ENCODE peak calls at places on chromosomes 3 and 15, in five cellular contexts. Z is mammary epithelial cell, Q is foreskin fibroblast, G is fibroblast of the aortic adventitia, E is B cell. R is an unnamed sample.

GRCh38 chr15:84926491-84927220 is 42.2 kb downstream of the SLC28A1 start:
- DNase-seq in Z (no peak), Q (no peak), G (no peak), E (no peak), R (no peak)

GRCh38 chr15:85583404-85584390 is 203.3 kb downstream of the AKAP13 start:
- DNase-seq in Z (peak), Q (peak), G (peak), E (peak), R (peak)

GRCh38 chr3:49158108-49158709 is 7.9 kb downstream of the CCDC71 start:
- DNase-seq in Z (no peak), Q (no peak), G (peak), E (peak), R (no peak)

GRCh38 chr3:195895900-195896360 is 12.4 kb downstream of the TNK2 start:
- DNase-seq in Z (peak), Q (no peak), G (no peak), E (peak), R (peak)

GRCh38 chr15:48096813-48097212 is 24.0 kb upstream of the SLC24A5 start:
- DNase-seq in Z (peak), Q (peak), G (peak), E (no peak), R (no peak)

GRCh38 chr15:98674336-98674735 is 26.0 kb downstream of the IGF1R start:
- DNase-seq in Z (no peak), Q (no peak), G (peak), E (no peak), R (no peak)

GRCh38 chr3:189530822-189531221 is 100.4 kb upstream of the TP63 start:
- DNase-seq in Z (peak), Q (no peak), G (peak), E (no peak), R (no peak)

GRCh38 chr15:101463265-101463664 is 26.2 kb downstream of the PCSK6 start:
- DNase-seq in Z (no peak), Q (no peak), G (no peak), E (no peak), R (no peak)

GRCh38 chr3:45582407-45582806 is 12.1 kb upstream of the LIMD1 start:
- DNase-seq in Z (peak), Q (peak), G (peak), E (no peak), R (no peak)

GRCh38 chr3:9501226-9501625 is 52.4 kb downstream of the LHFPL4 start:
- DNase-seq in Z (no peak), Q (no peak), G (no peak), E (no peak), R (no peak)

GRCh38 chr3:16071246-16071645 is 103.2 kb upstream of the GALNT15 start:
- DNase-seq in Z (peak), Q (no peak), G (no peak), E (no peak), R (no peak)

GRCh38 chr15:63288778-63289378 is 11.5 kb downstream of the APH1B start:
- DNase-seq in Z (peak), Q (peak), G (peak), E (peak), R (peak)

GRCh38 chr15:63288342-63288741 is 10.9 kb downstream of the APH1B start:
- DNase-seq in Z (no peak), Q (no peak), G (no peak), E (no peak), R (no peak)

GRCh38 chr15:63283126-63283525 is 5.7 kb downstream of the APH1B start:
- DNase-seq in Z (no peak), Q (no peak), G (no peak), E (no peak), R (no peak)

GRCh38 chr15:63284379-63284778 is 7.0 kb downstream of the APH1B start:
- DNase-seq in Z (no peak), Q (no peak), G (no peak), E (no peak), R (no peak)

DNA sequence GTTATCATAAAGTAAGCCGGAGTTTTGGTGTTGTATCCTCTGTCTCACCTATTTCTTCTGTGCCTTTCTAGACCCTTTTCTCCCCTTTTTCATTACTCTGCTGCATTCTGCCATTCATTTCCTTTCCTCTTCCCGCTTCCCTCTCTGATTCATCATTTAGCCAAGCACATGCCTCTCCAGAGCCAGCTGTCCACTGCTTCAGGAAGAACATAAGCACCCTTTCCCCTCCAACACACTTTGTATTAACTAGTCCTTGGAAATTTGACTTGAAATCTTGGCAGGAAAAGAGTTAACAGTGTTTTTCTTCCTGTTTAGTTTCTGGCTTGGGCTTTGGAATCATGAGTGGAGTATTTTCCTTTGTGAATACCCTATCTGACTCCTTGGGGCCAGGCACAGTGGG is 9.7 kb downstream of the APH1B start:
- DNase-seq in Z (no peak), Q (no peak), G (peak), E (no peak), R (no peak)
- TF ChIP-seq CTCF in Z (no peak), Q (no peak), G (no peak), E (no peak), R (no peak)

DNA sequence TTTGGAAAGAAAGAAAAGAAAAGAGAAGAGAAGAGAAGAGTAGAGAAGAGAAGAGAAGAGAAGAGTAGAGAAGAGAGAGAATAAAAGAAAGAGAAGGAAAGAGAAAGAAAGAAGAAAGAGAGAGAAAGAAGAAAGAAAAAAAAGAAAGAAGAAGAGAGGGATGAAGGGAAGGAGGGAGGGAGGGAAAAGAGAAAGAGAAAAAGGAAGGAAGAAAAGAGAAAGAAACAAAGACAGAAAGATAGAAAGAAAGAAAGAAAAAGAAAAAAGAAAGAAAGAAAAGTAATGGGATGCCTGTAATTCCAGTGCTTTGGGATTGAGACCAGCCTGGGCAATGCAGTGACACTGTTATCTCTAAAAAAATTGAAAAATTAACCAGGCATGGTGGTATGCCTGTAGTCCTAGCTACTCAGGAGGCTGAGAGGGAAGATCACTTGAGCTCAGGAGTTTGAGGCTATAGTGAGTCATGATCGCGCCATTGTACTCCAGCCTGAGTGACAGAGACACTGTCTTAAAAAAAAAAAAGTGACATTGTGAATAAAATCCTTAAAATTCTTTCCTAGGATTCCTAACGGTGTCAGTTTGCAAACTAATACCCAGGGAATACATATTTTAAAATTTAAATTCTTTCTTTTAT is 1.7 kb downstream of the RASL12 start:
- DNase-seq in Z (no peak), Q (no peak), G (peak), E (no peak), R (no peak)
- TF ChIP-seq CTCF in Z (no peak), Q (no peak), G (no peak), E (peak), R (no peak)

DNA sequence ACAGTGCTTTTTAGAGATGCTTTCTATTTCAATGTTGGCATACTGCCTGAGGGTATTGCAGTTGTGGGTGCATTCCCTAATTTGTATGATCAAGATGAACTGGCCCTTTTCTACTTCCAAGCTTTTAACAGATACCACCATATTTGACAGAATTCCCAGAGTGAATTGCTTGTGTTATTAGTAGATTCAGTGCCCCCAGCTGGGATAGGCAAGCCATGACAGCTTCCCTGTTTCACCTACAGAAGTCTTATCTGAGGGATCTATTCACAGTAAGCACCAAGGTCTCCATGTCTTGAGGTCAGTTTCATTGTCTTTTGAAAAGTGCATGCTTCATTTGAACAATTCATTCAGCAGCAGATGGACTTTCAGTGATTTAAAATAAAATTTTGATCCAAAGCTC is 68.8 kb upstream of the GOLGA6B start:
- DNase-seq in Z (peak), Q (no peak), G (peak), E (no peak), R (no peak)
- TF ChIP-seq CTCF in Z (peak), Q (peak), G (peak), E (no peak), R (no peak)

GRCh38 chr3:128464188-128464587 is 2.5 kb downstream of the DNAJB8 start:
- DNase-seq in Z (no peak), Q (no peak), G (no peak), E (no peak), R (no peak)
- TF ChIP-seq CTCF in Z (no peak), Q (no peak), G (no peak), E (no peak), R (no peak)

GRCh38 chr15:66019377-66019776 is 150.1 kb downstream of the RAB11A start:
- DNase-seq in Z (no peak), Q (no peak), G (no peak), E (no peak), R (no peak)
- TF ChIP-seq CTCF in Z (no peak), Q (no peak), G (no peak), E (no peak), R (no peak)

DNA sequence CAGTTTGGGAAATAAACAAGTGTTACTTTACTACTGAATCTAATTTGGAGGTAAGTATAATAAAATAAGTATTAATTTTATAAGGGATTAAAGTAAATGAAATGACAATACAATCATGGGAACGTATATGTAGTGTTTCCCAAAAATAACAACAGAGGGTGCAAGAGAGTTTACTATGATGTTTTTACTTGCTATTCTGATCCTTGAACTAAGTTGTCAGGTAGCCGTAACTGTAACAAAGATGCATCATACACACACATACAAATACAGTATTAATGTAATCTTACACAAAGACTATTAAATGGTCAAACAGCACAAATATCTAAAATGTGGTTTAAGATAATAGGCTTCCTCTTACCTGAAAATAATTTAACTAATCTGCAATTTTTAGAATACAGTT is 311.4 kb downstream of the TBC1D5 start:
- DNase-seq in Z (peak), Q (no peak), G (peak), E (peak), R (peak)
- TF ChIP-seq CTCF in Z (peak), Q (peak), G (peak), E (peak), R (peak)